ENCODE peak calls at places on chromosomes 4 and X, in nine cellular contexts. One of them, this sample, is unnamed.

GRCh38 chrX:96987228-96987627 is 103.5 kb downstream of the RPA4 start:
- DNase-seq in COR-L47: no peak
- DNase-seq in stimulated activated naive B cell treated with anti-CD40 and anti-IgM and Interleukin-4, amounts not matched to agents 10 μg/mL and 1 μg/mL and 100 μg/mL, for 72 hours: no peak
- DNase-seq in brain microvascular endothelial cell: peak
- DNase-seq in renal cortical epithelial cell: no peak
- DNase-seq in CD4-positive, alpha-beta T cell: no peak
- DNase-seq in activated CD4-positive, alpha-beta T cell treated with anti-CD3 and anti-CD28 coated beads, Interleukin-2, amount 10 ng/mL, durations not matched to agents 7 days and 5 days: no peak
- DNase-seq in GOT3: no peak
- DNase-seq in NCI-H460: no peak
- DNase-seq in this sample: no peak

GRCh38 chrX:146887020-146887419 is 72.5 kb upstream of the CXorf51A start:
- DNase-seq in NCI-H460: no peak
- DNase-seq in brain microvascular endothelial cell: no peak
- DNase-seq in CD4-positive, alpha-beta T cell: no peak
- DNase-seq in stimulated activated naive B cell treated with anti-CD40 and anti-IgM and Interleukin-4, amounts not matched to agents 10 μg/mL and 1 μg/mL and 100 μg/mL, for 72 hours: no peak
- DNase-seq in activated CD4-positive, alpha-beta T cell treated with anti-CD3 and anti-CD28 coated beads, Interleukin-2, amount 10 ng/mL, durations not matched to agents 7 days and 5 days: no peak
- DNase-seq in renal cortical epithelial cell: no peak
- DNase-seq in GOT3: no peak
- DNase-seq in COR-L47: no peak
- DNase-seq in this sample: no peak

GRCh38 chrX:118853596-118853995 is 30.0 kb downstream of the ZCCHC12 start:
- DNase-seq in CD4-positive, alpha-beta T cell: no peak
- DNase-seq in brain microvascular endothelial cell: no peak
- DNase-seq in stimulated activated naive B cell treated with anti-CD40 and anti-IgM and Interleukin-4, amounts not matched to agents 10 μg/mL and 1 μg/mL and 100 μg/mL, for 72 hours: no peak
- DNase-seq in activated CD4-positive, alpha-beta T cell treated with anti-CD3 and anti-CD28 coated beads, Interleukin-2, amount 10 ng/mL, durations not matched to agents 7 days and 5 days: no peak
- DNase-seq in GOT3: no peak
- DNase-seq in renal cortical epithelial cell: no peak
- DNase-seq in NCI-H460: no peak
- DNase-seq in COR-L47: no peak
- DNase-seq in this sample: no peak

GRCh38 chr4:141248029-141248428 is 27.3 kb downstream of the ZNF330 start:
- DNase-seq in CD4-positive, alpha-beta T cell: no peak
- DNase-seq in NCI-H460: no peak
- DNase-seq in GOT3: no peak
- DNase-seq in renal cortical epithelial cell: peak
- DNase-seq in brain microvascular endothelial cell: peak
- DNase-seq in COR-L47: no peak
- DNase-seq in activated CD4-positive, alpha-beta T cell treated with anti-CD3 and anti-CD28 coated beads, Interleukin-2, amount 10 ng/mL, durations not matched to agents 7 days and 5 days: no peak
- DNase-seq in stimulated activated naive B cell treated with anti-CD40 and anti-IgM and Interleukin-4, amounts not matched to agents 10 μg/mL and 1 μg/mL and 100 μg/mL, for 72 hours: no peak
- DNase-seq in this sample: no peak

GRCh38 chr4:80101086-80101767 is 28.2 kb upstream of the ANTXR2 start:
- DNase-seq in renal cortical epithelial cell: no peak
- DNase-seq in NCI-H460: peak
- DNase-seq in COR-L47: no peak
- DNase-seq in stimulated activated naive B cell treated with anti-CD40 and anti-IgM and Interleukin-4, amounts not matched to agents 10 μg/mL and 1 μg/mL and 100 μg/mL, for 72 hours: no peak
- DNase-seq in brain microvascular endothelial cell: no peak
- DNase-seq in CD4-positive, alpha-beta T cell: no peak
- DNase-seq in GOT3: no peak
- DNase-seq in activated CD4-positive, alpha-beta T cell treated with anti-CD3 and anti-CD28 coated beads, Interleukin-2, amount 10 ng/mL, durations not matched to agents 7 days and 5 days: no peak
- DNase-seq in this sample: no peak

GRCh38 chr4:112296949-112297483 is at the start of gene ALPK1:
- DNase-seq in renal cortical epithelial cell: peak
- DNase-seq in brain microvascular endothelial cell: peak
- DNase-seq in COR-L47: no peak
- DNase-seq in NCI-H460: peak
- DNase-seq in GOT3: no peak
- DNase-seq in stimulated activated naive B cell treated with anti-CD40 and anti-IgM and Interleukin-4, amounts not matched to agents 10 μg/mL and 1 μg/mL and 100 μg/mL, for 72 hours: no peak
- DNase-seq in CD4-positive, alpha-beta T cell: no peak
- DNase-seq in activated CD4-positive, alpha-beta T cell treated with anti-CD3 and anti-CD28 coated beads, Interleukin-2, amount 10 ng/mL, durations not matched to agents 7 days and 5 days: no peak
- DNase-seq in this sample: no peak

GRCh38 chr4:139666735-139667266 is 1.2 kb downstream of the MGST2 start:
- DNase-seq in brain microvascular endothelial cell: peak
- DNase-seq in activated CD4-positive, alpha-beta T cell treated with anti-CD3 and anti-CD28 coated beads, Interleukin-2, amount 10 ng/mL, durations not matched to agents 7 days and 5 days: peak
- DNase-seq in CD4-positive, alpha-beta T cell: no peak
- DNase-seq in COR-L47: peak
- DNase-seq in stimulated activated naive B cell treated with anti-CD40 and anti-IgM and Interleukin-4, amounts not matched to agents 10 μg/mL and 1 μg/mL and 100 μg/mL, for 72 hours: no peak
- DNase-seq in GOT3: no peak
- DNase-seq in NCI-H460: no peak
- DNase-seq in renal cortical epithelial cell: peak
- DNase-seq in this sample: peak

GRCh38 chr4:147693202-147693601 is 9.2 kb upstream of the PRMT9 start:
- DNase-seq in brain microvascular endothelial cell: no peak
- DNase-seq in COR-L47: no peak
- DNase-seq in CD4-positive, alpha-beta T cell: no peak
- DNase-seq in stimulated activated naive B cell treated with anti-CD40 and anti-IgM and Interleukin-4, amounts not matched to agents 10 μg/mL and 1 μg/mL and 100 μg/mL, for 72 hours: no peak
- DNase-seq in GOT3: no peak
- DNase-seq in NCI-H460: no peak
- DNase-seq in activated CD4-positive, alpha-beta T cell treated with anti-CD3 and anti-CD28 coated beads, Interleukin-2, amount 10 ng/mL, durations not matched to agents 7 days and 5 days: no peak
- DNase-seq in renal cortical epithelial cell: peak
- DNase-seq in this sample: no peak

GRCh38 chr4:141352775-141353544 is 132.3 kb downstream of the ZNF330 start:
- DNase-seq in brain microvascular endothelial cell: peak
- DNase-seq in COR-L47: no peak
- DNase-seq in renal cortical epithelial cell: peak
- DNase-seq in activated CD4-positive, alpha-beta T cell treated with anti-CD3 and anti-CD28 coated beads, Interleukin-2, amount 10 ng/mL, durations not matched to agents 7 days and 5 days: no peak
- DNase-seq in NCI-H460: no peak
- DNase-seq in CD4-positive, alpha-beta T cell: no peak
- DNase-seq in stimulated activated naive B cell treated with anti-CD40 and anti-IgM and Interleukin-4, amounts not matched to agents 10 μg/mL and 1 μg/mL and 100 μg/mL, for 72 hours: no peak
- DNase-seq in GOT3: no peak
- DNase-seq in this sample: no peak

GRCh38 chrX:9456250-9457074 is 8.4 kb upstream of the TBL1X start:
- DNase-seq in GOT3: no peak
- DNase-seq in brain microvascular endothelial cell: no peak
- DNase-seq in stimulated activated naive B cell treated with anti-CD40 and anti-IgM and Interleukin-4, amounts not matched to agents 10 μg/mL and 1 μg/mL and 100 μg/mL, for 72 hours: no peak
- DNase-seq in renal cortical epithelial cell: no peak
- DNase-seq in COR-L47: no peak
- DNase-seq in activated CD4-positive, alpha-beta T cell treated with anti-CD3 and anti-CD28 coated beads, Interleukin-2, amount 10 ng/mL, durations not matched to agents 7 days and 5 days: peak
- DNase-seq in CD4-positive, alpha-beta T cell: no peak
- DNase-seq in NCI-H460: no peak
- DNase-seq in this sample: no peak

GRCh38 chrX:41695464-41695863 is 6.7 kb downstream of the GPR34 start:
- DNase-seq in brain microvascular endothelial cell: no peak
- DNase-seq in NCI-H460: no peak
- DNase-seq in CD4-positive, alpha-beta T cell: no peak
- DNase-seq in COR-L47: no peak
- DNase-seq in stimulated activated naive B cell treated with anti-CD40 and anti-IgM and Interleukin-4, amounts not matched to agents 10 μg/mL and 1 μg/mL and 100 μg/mL, for 72 hours: no peak
- DNase-seq in activated CD4-positive, alpha-beta T cell treated with anti-CD3 and anti-CD28 coated beads, Interleukin-2, amount 10 ng/mL, durations not matched to agents 7 days and 5 days: no peak
- DNase-seq in renal cortical epithelial cell: no peak
- DNase-seq in GOT3: no peak
- DNase-seq in this sample: no peak

GRCh38 chr4:83629945-83630684 is 94.2 kb downstream of the GPAT3 start:
- DNase-seq in NCI-H460: peak
- DNase-seq in activated CD4-positive, alpha-beta T cell treated with anti-CD3 and anti-CD28 coated beads, Interleukin-2, amount 10 ng/mL, durations not matched to agents 7 days and 5 days: no peak
- DNase-seq in stimulated activated naive B cell treated with anti-CD40 and anti-IgM and Interleukin-4, amounts not matched to agents 10 μg/mL and 1 μg/mL and 100 μg/mL, for 72 hours: no peak
- DNase-seq in GOT3: no peak
- DNase-seq in COR-L47: no peak
- DNase-seq in brain microvascular endothelial cell: peak
- DNase-seq in renal cortical epithelial cell: peak
- DNase-seq in CD4-positive, alpha-beta T cell: no peak
- DNase-seq in this sample: no peak

GRCh38 chr4:103046416-103047290 is 27.1 kb upstream of the SLC9B1 start:
- DNase-seq in stimulated activated naive B cell treated with anti-CD40 and anti-IgM and Interleukin-4, amounts not matched to agents 10 μg/mL and 1 μg/mL and 100 μg/mL, for 72 hours: peak
- DNase-seq in CD4-positive, alpha-beta T cell: no peak
- DNase-seq in activated CD4-positive, alpha-beta T cell treated with anti-CD3 and anti-CD28 coated beads, Interleukin-2, amount 10 ng/mL, durations not matched to agents 7 days and 5 days: peak
- DNase-seq in GOT3: no peak
- DNase-seq in COR-L47: peak
- DNase-seq in NCI-H460: peak
- DNase-seq in brain microvascular endothelial cell: peak
- DNase-seq in renal cortical epithelial cell: peak
- DNase-seq in this sample: no peak